ENCODE peak calls at places on chromosomes 3 and 15, in ten cellular contexts. Z is T-helper 1 cell; X is retinal pigment epithelial cell; E is germinal center; Q is suprapubic skin; I is CD4-positive, alpha-beta T cell; P is tibial nerve; M is iPS-NIHi11; U is small intestine; K is BE2C. C is an unnamed sample.

GRCh38 chr15:75928680-75929608 is 25.3 kb downstream of the FBXO22 start:
- DNase-seq in E (peak; percentile 9), I (no peak), U (peak; percentile 18), Q (no peak), Z (no peak), M (peak; percentile 37), P (no peak), X (no peak), K (peak; percentile 64), C (no peak)

GRCh38 chr3:42493126-42493797 is 9.2 kb upstream of the VIPR1 start:
- DNase-seq in I (no peak), K (no peak), P (no peak), X (no peak), M (no peak), U (no peak), E (no peak), Q (peak; percentile 62), Z (no peak), C (no peak)

GRCh38 chr3:17183951-17184550 is 299.3 kb downstream of the PLCL2 start:
- DNase-seq in Z (no peak), U (no peak), E (no peak), I (no peak), Q (no peak), X (no peak), K (no peak), P (no peak), M (no peak), C (no peak)

GRCh38 chr3:102537122-102537521 is 102.3 kb downstream of the ZPLD1 start:
- DNase-seq in Z (no peak), K (no peak), I (no peak), X (no peak), P (no peak), E (no peak), M (no peak), U (no peak), Q (no peak), C (no peak)

GRCh38 chr3:33543600-33543999 is 103.4 kb upstream of the UBP1 start:
- DNase-seq in X (no peak), E (no peak), Q (no peak), K (no peak), M (no peak), P (no peak), I (no peak), U (no peak), Z (no peak), C (no peak)

GRCh38 chr3:28077566-28077965 is 163.9 kb upstream of the CMC1 start:
- DNase-seq in X (peak; percentile 34), I (no peak), M (peak; percentile 65), E (no peak), Q (no peak), Z (no peak), K (no peak), U (no peak), P (no peak), C (no peak)

GRCh38 chr3:44661189-44661588 is 12.7 kb downstream of the ZNF35 start:
- DNase-seq in M (peak; percentile 26), Q (no peak), P (no peak), U (no peak), I (no peak), Z (no peak), X (no peak), E (no peak), K (no peak), C (no peak)

GRCh38 chr15:59456114-59456513 is 18.1 kb downstream of the FAM81A start:
- DNase-seq in X (no peak), I (no peak), M (peak; percentile 71), K (no peak), E (no peak), U (peak; percentile 80), Q (no peak), Z (no peak), P (no peak), C (peak; percentile 45)

GRCh38 chr3:61527011-61527410 is 34.4 kb upstream of the PTPRG start:
- DNase-seq in I (no peak), M (no peak), Z (no peak), E (no peak), U (no peak), Q (no peak), P (no peak), X (no peak), K (no peak), C (no peak)

GRCh38 chr15:59688383-59688887 is 685 bp downstream of the BNIP2 start:
- DNase-seq in Z (no peak), U (peak; percentile 79), E (no peak), X (no peak), I (peak; percentile 1), P (no peak), K (no peak), M (no peak), Q (no peak), C (peak; percentile 51)

GRCh38 chr15:43939070-43939469 is 112.3 kb downstream of the WDR76 start:
- DNase-seq in U (peak; percentile 25), Z (no peak), P (no peak), E (no peak), I (no peak), M (peak; percentile 51), Q (no peak), X (no peak), K (peak; percentile 55), C (no peak)

GRCh38 chr3:52458770-52459540 is 3.6 kb downstream of the NISCH start:
- DNase-seq in U (no peak), M (no peak), I (no peak), X (no peak), E (no peak), K (no peak), P (no peak), Z (no peak), Q (no peak), C (no peak)

GRCh38 chr3:54987719-54988118 is 59.9 kb upstream of the LRTM1 start:
- DNase-seq in Z (no peak), Q (no peak), U (no peak), X (no peak), P (no peak), I (no peak), K (no peak), M (no peak), E (no peak), C (no peak)

GRCh38 chr3:112635674-112636073 is 5.3 kb downstream of the CCDC80 start:
- DNase-seq in E (no peak), I (no peak), P (no peak), U (no peak), Q (no peak), Z (no peak), K (peak; percentile 43), X (no peak), M (no peak), C (peak; percentile 56)

GRCh38 chr15:100769043-100769974 is 110.3 kb upstream of the ALDH1A3 start:
- DNase-seq in M (no peak), X (no peak), E (no peak), I (no peak), P (no peak), K (no peak), U (no peak), Z (no peak), Q (peak; percentile 77), C (no peak)

GRCh38 chr3:135159848-135160247 is 364.8 kb downstream of the EPHB1 start:
- DNase-seq in X (no peak), Z (no peak), Q (no peak), U (no peak), E (no peak), P (no peak), I (no peak), K (no peak), M (no peak), C (no peak)

GRCh38 chr3:125403789-125404188 is 28.7 kb upstream of the ZNF148 start:
- DNase-seq in K (no peak), P (no peak), Z (no peak), M (no peak), Q (no peak), U (no peak), X (no peak), E (no peak), I (no peak), C (no peak)

GRCh38 chr3:52892625-52893311 is 4.6 kb downstream of the STIMATE start:
- DNase-seq in M (no peak), Z (no peak), U (peak; percentile 72), X (no peak), K (no peak), P (no peak), I (no peak), Q (no peak), E (no peak), C (no peak)

GRCh38 chr3:106197532-106198187 is 328.8 kb upstream of the CBLB start:
- DNase-seq in Z (no peak), I (no peak), M (no peak), X (no peak), E (no peak), K (no peak), U (no peak), P (no peak), Q (no peak), C (no peak)

GRCh38 chr3:134696155-134696554 is 45.3 kb upstream of the KY start:
- DNase-seq in P (no peak), U (no peak), X (no peak), K (no peak), M (no peak), E (no peak), Q (no peak), I (no peak), Z (no peak), C (no peak)

GRCh38 chr3:94173667-94174434 is 111.0 kb downstream of the NSUN3 start:
- DNase-seq in E (no peak), Z (no peak), I (no peak), X (peak; percentile 90), U (no peak), Q (no peak), M (no peak), P (no peak), K (no peak), C (no peak)

GRCh38 chr3:185986201-185986600 is 48.4 kb upstream of the TRA2B start:
- DNase-seq in E (no peak), M (no peak), I (no peak), U (no peak), K (no peak), X (no peak), P (no peak), Q (no peak), Z (no peak), C (no peak)

GRCh38 chr15:31398677-31399260 is 72.1 kb downstream of the KLF13 start:
- DNase-seq in M (no peak), Z (no peak), K (peak; percentile 77), U (peak; percentile 67), I (no peak), E (no peak), X (no peak), P (no peak), Q (no peak), C (no peak)

GRCh38 chr3:125150525-125151436 is 61.8 kb downstream of the SLC12A8 start:
- DNase-seq in K (peak; percentile 66), Z (no peak), U (peak; percentile 62), Q (peak; percentile 13), E (peak; percentile 42), X (no peak), P (no peak), I (peak; percentile 20), M (peak; percentile 63), C (peak; percentile 58)